ENCODE peak calls at places on chromosomes 16 and 17, in nine cellular contexts. N is pons; G is stimulated activated CD8-positive, alpha-beta memory T cell treated with anti-CD3 and anti-CD28 coated beads, Interleukin-4, amount 100 ng/mL, for 24 hours; F is aorta; W is T-cell; J is fibroblast of pulmonary artery; E is HepG2; A is Peyer's patch; T is NAMALWA. V is an unnamed sample.
A peak's percentile ranks its signal among the peaks of the same experiment; 100 is the strongest.

GRCh38 chr17:45820052-45820780 is 24.5 kb upstream of the SPPL2C start:
- DNase-seq in N (no peak), G (no peak), F (no peak), W (no peak), J (no peak), E (no peak), A (no peak), T (no peak), V (no peak)

GRCh38 chr16:23384878-23385277 is 68.1 kb downstream of the COG7 start:
- DNase-seq in N (no peak), G (no peak), F (no peak), W (no peak), J (no peak), E (no peak), A (peak; percentile 15), T (no peak), V (peak; percentile 27)

GRCh38 chr17:50205111-50205821 is 3.8 kb upstream of the COL1A1 start:
- DNase-seq in N (no peak), G (no peak), F (peak; percentile 66), W (no peak), J (peak; percentile 66), E (no peak), A (no peak), T (no peak), V (no peak)

GRCh38 chr16:86993426-86994110 is 323.6 kb downstream of the C16orf95 start:
- DNase-seq in N (no peak), G (no peak), F (no peak), W (no peak), J (no peak), E (no peak), A (no peak), T (no peak), V (no peak)

GRCh38 chr17:43616865-43617264 is 44.9 kb downstream of the MEOX1 start:
- DNase-seq in N (no peak), G (no peak), F (no peak), W (no peak), J (no peak), E (no peak), A (peak; percentile 89), T (no peak), V (peak; percentile 13)

GRCh38 chr17:27622914-27623313 is 8.1 kb upstream of the LGALS9 start:
- DNase-seq in N (no peak), G (no peak), F (no peak), W (no peak), J (no peak), E (no peak), A (no peak), T (no peak), V (no peak)

GRCh38 chr17:50944054-50944901 is 78.1 kb upstream of the TOB1 start:
- DNase-seq in N (peak; percentile 84), G (peak; percentile 64), F (peak; percentile 81), W (peak; percentile 89), J (peak; percentile 29), E (peak; percentile 97), A (peak; percentile 95), T (peak; percentile 39), V (no peak)

GRCh38 chr17:82876602-82877391 is 37.0 kb upstream of the ZNF750 start:
- DNase-seq in N (peak; percentile 73), G (no peak), F (peak; percentile 88), W (no peak), J (peak; percentile 72), E (peak; percentile 65), A (no peak), T (no peak), V (peak; percentile 79)

GRCh38 chr17:19378416-19379293 is at the start of gene MAPK7:
- DNase-seq in N (no peak), G (no peak), F (peak; percentile 54), W (no peak), J (no peak), E (no peak), A (peak; percentile 62), T (no peak), V (no peak)

GRCh38 chr16:22388101-22388644 is 13.8 kb upstream of the CDR2 start:
- DNase-seq in N (no peak), G (no peak), F (no peak), W (no peak), J (no peak), E (no peak), A (no peak), T (no peak), V (no peak)

GRCh38 chr17:27338536-27338985 is 44.6 kb downstream of the WSB1 start:
- DNase-seq in N (no peak), G (no peak), F (no peak), W (no peak), J (no peak), E (no peak), A (no peak), T (peak; percentile 39), V (no peak)

GRCh38 chr16:84508502-84508901 is 4.0 kb upstream of the MEAK7 start:
- DNase-seq in N (no peak), G (no peak), F (peak; percentile 17), W (peak; percentile 13), J (no peak), E (no peak), A (no peak), T (no peak), V (no peak)

GRCh38 chr17:27489045-27489715 is 32.9 kb downstream of the KSR1 start:
- DNase-seq in N (peak; percentile 59), G (no peak), F (peak; percentile 89), W (no peak), J (peak; percentile 80), E (no peak), A (peak; percentile 61), T (no peak), V (peak; percentile 74)

GRCh38 chr16:11833951-11834695 is 17.2 kb downstream of the RSL1D1 start:
- DNase-seq in N (no peak), G (no peak), F (no peak), W (no peak), J (peak; percentile 88), E (peak; percentile 84), A (no peak), T (peak; percentile 31), V (no peak)

GRCh38 chr17:51351890-51352289 is 91.5 kb downstream of the UTP18 start:
- DNase-seq in N (peak; percentile 90), G (no peak), F (peak; percentile 67), W (no peak), J (peak; percentile 51), E (no peak), A (no peak), T (no peak), V (peak; percentile 83)

GRCh38 chr16:4005281-4005680 is 111.0 kb downstream of the ADCY9 start:
- DNase-seq in N (no peak), G (no peak), F (no peak), W (no peak), J (no peak), E (no peak), A (no peak), T (no peak), V (no peak)

GRCh38 chr17:17254026-17254425 is 17.1 kb upstream of the FLCN start:
- DNase-seq in N (no peak), G (no peak), F (no peak), W (no peak), J (no peak), E (no peak), A (no peak), T (no peak), V (no peak)

GRCh38 chr17:77801545-77802332 is 156.8 kb upstream of the TNRC6C start:
- DNase-seq in N (no peak), G (no peak), F (no peak), W (no peak), J (no peak), E (no peak), A (peak; percentile 16), T (no peak), V (no peak)

GRCh38 chr16:57022445-57022844 is 33.1 kb downstream of the NLRC5 start:
- DNase-seq in N (no peak), G (no peak), F (no peak), W (no peak), J (no peak), E (no peak), A (no peak), T (no peak), V (no peak)

GRCh38 chr17:44210342-44211192 is 8.9 kb downstream of the UBTF start:
- DNase-seq in N (peak; percentile 90), G (peak; percentile 84), F (peak; percentile 93), W (peak; percentile 94), J (peak; percentile 87), E (no peak), A (peak; percentile 93), T (peak; percentile 94), V (no peak)

GRCh38 chr16:3099732-3100499 is 822 bp upstream of the ZSCAN10 start:
- DNase-seq in N (peak; percentile 78), G (peak; percentile 92), F (peak; percentile 95), W (peak; percentile 90), J (peak; percentile 87), E (peak; percentile 81), A (peak; percentile 97), T (peak; percentile 89), V (peak; percentile 91)

GRCh38 chr17:1147664-1148063 is 32.1 kb downstream of the ABR start:
- DNase-seq in N (no peak), G (no peak), F (no peak), W (no peak), J (peak; percentile 53), E (peak; percentile 63), A (peak; percentile 72), T (no peak), V (peak; percentile 59)

GRCh38 chr17:44840936-44841335 is 6.7 kb upstream of the HIGD1B start:
- DNase-seq in N (no peak), G (no peak), F (no peak), W (no peak), J (no peak), E (no peak), A (no peak), T (no peak), V (no peak)

GRCh38 chr16:47987136-47987535 is 168.7 kb downstream of the ABCC12 start:
- DNase-seq in N (no peak), G (no peak), F (no peak), W (no peak), J (no peak), E (no peak), A (no peak), T (no peak), V (no peak)

GRCh38 chr17:46819906-46820351 is 1.4 kb upstream of the WNT3 start:
- DNase-seq in N (no peak), G (no peak), F (no peak), W (no peak), J (no peak), E (no peak), A (no peak), T (no peak), V (no peak)

GRCh38 chr17:73625006-73625405 is 19.2 kb downstream of the SDK2 start:
- DNase-seq in N (no peak), G (no peak), F (no peak), W (no peak), J (no peak), E (no peak), A (no peak), T (no peak), V (no peak)

GRCh38 chr17:63540581-63540980 is 9.7 kb upstream of the DCAF7 start:
- DNase-seq in N (no peak), G (no peak), F (no peak), W (no peak), J (no peak), E (no peak), A (no peak), T (no peak), V (no peak)

GRCh38 chr17:67246398-67246647 is 1.3 kb upstream of the HELZ start:
- DNase-seq in N (no peak), G (no peak), F (no peak), W (no peak), J (peak; percentile 21), E (no peak), A (no peak), T (no peak), V (no peak)

GRCh38 chr16:84438971-84439696 is 65.3 kb downstream of the MEAK7 start:
- DNase-seq in N (no peak), G (no peak), F (no peak), W (no peak), J (no peak), E (no peak), A (peak; percentile 73), T (no peak), V (no peak)

GRCh38 chr17:51734462-51734861 is 424.1 kb downstream of the CA10 start:
- DNase-seq in N (no peak), G (no peak), F (no peak), W (no peak), J (no peak), E (no peak), A (no peak), T (peak; percentile 3), V (no peak)

GRCh38 chr17:7296189-7296861 is 1.9 kb upstream of the YBX2 start:
- DNase-seq in N (peak; percentile 60), G (peak; percentile 61), F (peak; percentile 88), W (peak; percentile 71), J (peak; percentile 82), E (peak; percentile 56), A (peak; percentile 90), T (peak; percentile 61), V (peak; percentile 78)